ENCODE peak calls at places on chromosomes 6 and 20, in six cellular contexts. R is A172; Z is dorsolateral prefrontal cortex; Q is stimulated activated CD4-positive, alpha-beta T cell treated with anti-CD3 and anti-CD28 coated beads, Interleukin-12 subunit alpha, Interleukin-12 subunit beta, amount 100 ng/mL, for 24 hours; Y is activated gamma-delta T cell treated with Interleukin-2 at 50 U/mL for 16 hours; E is neural progenitor cell. H is an unnamed sample.

GRCh38 chr6:55825402-55826051 is 49.9 kb downstream of the BMP5 start:
- DNase-seq in Y (no peak), Q (no peak), E (peak; percentile 61), R (peak; percentile 48), Z (no peak), H (no peak)

GRCh38 chr6:112331306-112331705 is 15.8 kb upstream of the RFPL4B start:
- DNase-seq in R (no peak), E (no peak), Y (no peak), Z (no peak), Q (no peak), H (no peak)

GRCh38 chr20:50957798-50958732 is at the start of gene DPM1:
- DNase-seq in Z (peak; percentile 88), Y (peak; percentile 88), E (peak; percentile 94), Q (peak; percentile 81), R (peak; percentile 89), H (peak; percentile 78)

GRCh38 chr6:88304515-88304914 is 138.4 kb upstream of the CNR1 start:
- DNase-seq in Q (no peak), R (no peak), E (no peak), Z (no peak), Y (no peak), H (no peak)

GRCh38 chr20:1897965-1898464 is 2.8 kb downstream of the SIRPA start:
- DNase-seq in Y (no peak), R (no peak), E (no peak), Z (no peak), Q (no peak), H (no peak)

GRCh38 chr6:150334790-150335783 is 33.7 kb upstream of the IYD start:
- DNase-seq in E (peak; percentile 59), Y (peak; percentile 19), R (peak; percentile 48), Z (no peak), Q (peak; percentile 21), H (peak; percentile 14)

GRCh38 chr6:135576055-135576454 is 78.5 kb upstream of the AHI1 start:
- DNase-seq in R (peak; percentile 6), E (no peak), Y (no peak), Q (no peak), Z (no peak), H (no peak)

GRCh38 chr6:143772662-143773061 is 70.5 kb upstream of the LTV1 start:
- DNase-seq in Z (no peak), R (no peak), E (no peak), Q (no peak), Y (no peak), H (no peak)

GRCh38 chr20:34010405-34010895 is 16.7 kb downstream of the RALY start:
- DNase-seq in Z (no peak), R (no peak), E (peak; percentile 57), Q (no peak), Y (no peak), H (no peak)

GRCh38 chr20:56630086-56630493 is 984 bp downstream of the TFAP2C start:
- DNase-seq in Z (no peak), Q (no peak), E (peak; percentile 95), R (peak; percentile 61), Y (no peak), H (peak; percentile 60)

GRCh38 chr20:61728786-61729365 is 336.8 kb downstream of the TAF4 start:
- DNase-seq in Y (no peak), Z (no peak), E (no peak), R (no peak), Q (no peak), H (no peak)

GRCh38 chr6:128167552-128167951 is 266.7 kb upstream of the THEMIS start:
- DNase-seq in E (no peak), Z (no peak), Q (no peak), Y (no peak), R (no peak), H (no peak)

GRCh38 chr6:106560966-106561740 is 68.1 kb downstream of the RTN4IP1 start:
- DNase-seq in Z (no peak), Q (peak; percentile 11), Y (no peak), E (no peak), R (peak; percentile 22), H (no peak)

GRCh38 chr6:52510213-52510562 is 66.7 kb downstream of the TRAM2 start:
- DNase-seq in Z (no peak), E (no peak), Q (no peak), Y (no peak), R (no peak), H (no peak)

GRCh38 chr6:48658910-48659309 is 547.9 kb upstream of the PTCHD4 start:
- DNase-seq in Q (no peak), E (no peak), Z (no peak), Y (no peak), R (no peak), H (no peak)

GRCh38 chr6:13242178-13242577 is 86.2 kb downstream of the TBC1D7 start:
- DNase-seq in Y (no peak), Q (no peak), E (no peak), R (no peak), Z (no peak), H (no peak)

GRCh38 chr6:2734517-2735076 is 16.1 kb downstream of the MYLK4 start:
- DNase-seq in R (no peak), E (no peak), Q (no peak), Z (no peak), Y (no peak), H (no peak)

GRCh38 chr20:5688431-5688972 is 61.7 kb upstream of the SHLD1 start:
- DNase-seq in R (no peak), Q (no peak), Z (peak; percentile 44), E (no peak), Y (no peak), H (peak; percentile 58)

GRCh38 chr6:3419624-3420272 is 37.1 kb downstream of the SLC22A23 start:
- DNase-seq in Y (no peak), Q (no peak), Z (no peak), E (no peak), R (peak; percentile 72), H (no peak)

GRCh38 chr6:107152633-107153032 is 37.3 kb upstream of the BEND3 start:
- DNase-seq in Q (no peak), Y (no peak), Z (no peak), R (no peak), E (no peak), H (no peak)

GRCh38 chr6:16818992-16819626 is 57.8 kb upstream of the ATXN1 start:
- DNase-seq in R (no peak), E (no peak), Q (no peak), Z (no peak), Y (no peak), H (no peak)

GRCh38 chr20:856361-856775 is 22.9 kb downstream of the FAM110A start:
- DNase-seq in R (peak; percentile 98), Q (peak; percentile 29), Y (peak; percentile 39), E (no peak), Z (no peak), H (no peak)

GRCh38 chr20:62045529-62046277 is 20.0 kb downstream of the TAF4 start:
- DNase-seq in R (no peak), E (peak; percentile 24), Q (no peak), Y (no peak), Z (no peak), H (no peak)

GRCh38 chr20:4099905-4100675 is 84.7 kb upstream of the RNF24 start:
- DNase-seq in Z (no peak), Y (no peak), E (no peak), Q (no peak), R (no peak), H (no peak)

GRCh38 chr6:124968401-124968800 is 6.2 kb downstream of the RNF217 start:
- DNase-seq in R (no peak), E (no peak), Q (no peak), Y (no peak), Z (no peak), H (no peak)

GRCh38 chr20:56359212-56360132 is 698 bp downstream of the FAM210B start:
- DNase-seq in Z (peak; percentile 45), R (peak; percentile 38), Q (no peak), Y (peak; percentile 7), E (peak; percentile 64), H (no peak)

GRCh38 chr6:18412644-18413043 is 25.5 kb downstream of the RNF144B start:
- DNase-seq in R (no peak), Z (no peak), E (no peak), Y (no peak), Q (no peak), H (no peak)

H was measured in frontal cortex.